ENCODE peak calls at places on chromosomes 7 and 10, in five cellular contexts. L is left cardiac atrium, Z is T-cell, Y is sciatic nerve, O is left colon. C is an unnamed sample.

GRCh38 chr7:140229591-140230516 is 53.1 kb upstream of the KDM7A start:
- ATAC-seq in L (peak), Z (peak), Y (peak), O (peak), C (no peak)

GRCh38 chr7:150502519-150502918 is 12.2 kb upstream of the GIMAP7 start:
- ATAC-seq in L (peak), Z (peak), Y (no peak), O (no peak), C (no peak)

GRCh38 chr10:124678566-124679240 is 65.5 kb downstream of the FAM53B start:
- ATAC-seq in L (no peak), Z (peak), Y (no peak), O (peak), C (no peak)

GRCh38 chr7:66905689-66906088 is 15.3 kb upstream of the TMEM248 start:
- ATAC-seq in L (no peak), Z (no peak), Y (no peak), O (no peak), C (no peak)

GRCh38 chr7:64655811-64656210 is 10.1 kb upstream of the ZNF107 start:
- ATAC-seq in L (no peak), Z (no peak), Y (no peak), O (no peak), C (no peak)

GRCh38 chr10:69439813-69440506 is 11.3 kb upstream of the TSPAN15 start:
- ATAC-seq in L (no peak), Z (no peak), Y (no peak), O (peak), C (no peak)

GRCh38 chr7:35630024-35630423 is 64.9 kb downstream of the HERPUD2 start:
- ATAC-seq in L (no peak), Z (no peak), Y (no peak), O (peak), C (no peak)

GRCh38 chr7:45938626-45939302 is 17.7 kb upstream of the IGFBP3 start:
- ATAC-seq in L (no peak), Z (no peak), Y (no peak), O (no peak), C (no peak)

GRCh38 chr7:116616555-116617059 is 55.4 kb upstream of the MET start:
- ATAC-seq in L (no peak), Z (no peak), Y (no peak), O (no peak), C (no peak)

GRCh38 chr7:12450615-12451014 is 47.0 kb upstream of the VWDE start:
- ATAC-seq in L (no peak), Z (no peak), Y (no peak), O (no peak), C (no peak)

GRCh38 chr10:75407716-75408511 is 6.3 kb upstream of the ZNF503 start:
- ATAC-seq in L (peak), Z (no peak), Y (no peak), O (no peak), C (peak)

GRCh38 chr10:14586901-14587300 is 187.8 kb downstream of the FAM107B start:
- ATAC-seq in L (no peak), Z (no peak), Y (no peak), O (peak), C (no peak)

GRCh38 chr10:44935201-44935960 is 24.2 kb upstream of the RASSF4 start:
- ATAC-seq in L (peak), Z (no peak), Y (peak), O (no peak), C (peak)

GRCh38 chr10:49444349-49444748 is 48.5 kb upstream of the DRGX start:
- ATAC-seq in L (no peak), Z (no peak), Y (no peak), O (no peak), C (no peak)

GRCh38 chr7:7148799-7149481 is 33.4 kb upstream of the C1GALT1 start:
- ATAC-seq in L (no peak), Z (no peak), Y (no peak), O (no peak), C (no peak)

GRCh38 chr10:48557511-48558123 is 47.3 kb downstream of the ARHGAP22 start:
- ATAC-seq in L (no peak), Z (no peak), Y (no peak), O (no peak), C (no peak)

GRCh38 chr10:99874341-99875085 is 92.1 kb downstream of the ABCC2 start:
- ATAC-seq in L (no peak), Z (no peak), Y (no peak), O (peak), C (no peak)

GRCh38 chr7:106377847-106378361 is 93.1 kb upstream of the NAMPT start:
- ATAC-seq in L (no peak), Z (no peak), Y (no peak), O (no peak), C (no peak)

GRCh38 chr7:107652642-107653041 is 8.0 kb upstream of the SLC26A4 start:
- ATAC-seq in L (no peak), Z (no peak), Y (no peak), O (no peak), C (no peak)

GRCh38 chr7:1357601-1358271 is 101.5 kb downstream of the MICALL2 start:
- ATAC-seq in L (no peak), Z (no peak), Y (no peak), O (no peak), C (no peak)

GRCh38 chr7:123209786-123210185 is 10.0 kb upstream of the SLC13A1 start:
- ATAC-seq in L (peak), Z (no peak), Y (no peak), O (peak), C (no peak)

GRCh38 chr7:26105931-26106330 is 46.1 kb upstream of the NFE2L3 start:
- ATAC-seq in L (no peak), Z (no peak), Y (no peak), O (no peak), C (no peak)

GRCh38 chr10:100182908-100183307 is 2.9 kb downstream of the ERLIN1 start:
- ATAC-seq in L (no peak), Z (no peak), Y (no peak), O (no peak), C (no peak)

GRCh38 chr7:148622887-148623585 is 32.5 kb downstream of the C7orf33 start:
- ATAC-seq in L (no peak), Z (no peak), Y (no peak), O (no peak), C (no peak)

C was measured in gastroesophageal sphincter.